ENCODE peak calls at places on chromosome 17, in seven cellular contexts. N is heart right ventricle, S is body of pancreas, G is PC-9, X is A549, L is cardiac fibroblast, U is astrocyte of the spinal cord. P is an unnamed sample.

GRCh38 chr17:82267575-82268379 is 5.7 kb downstream of the CSNK1D start:
- DNase-seq in N (peak; percentile 92), S (peak; percentile 98), G (peak; percentile 87), X (peak; percentile 94), L (peak; percentile 98), U (peak; percentile 95), P (peak; percentile 88)

GRCh38 chr17:75844530-75845057 is 390 bp upstream of the UNC13D start:
- DNase-seq in N (no peak), S (peak; percentile 95), G (peak; percentile 95), X (peak; percentile 75), L (no peak), U (no peak), P (peak; percentile 81)

GRCh38 chr17:57600092-57600491 is 145.0 kb downstream of the CCDC182 start:
- DNase-seq in N (no peak), S (no peak), G (no peak), X (no peak), L (no peak), U (no peak), P (no peak)

GRCh38 chr17:41390411-41390938 is 6.9 kb downstream of the KRT31 start:
- DNase-seq in N (no peak), S (no peak), G (no peak), X (no peak), L (no peak), U (no peak), P (no peak)

GRCh38 chr17:75047398-75048098 is 523 bp downstream of the KCTD2 start:
- DNase-seq in N (peak; percentile 43), S (peak; percentile 27), G (peak; percentile 24), X (no peak), L (no peak), U (no peak), P (no peak)

GRCh38 chr17:6408271-6408670 is 26.6 kb downstream of the AIPL1 start:
- DNase-seq in N (no peak), S (no peak), G (no peak), X (no peak), L (no peak), U (no peak), P (no peak)

GRCh38 chr17:5122586-5123342 is 6.9 kb downstream of the USP6 start:
- DNase-seq in N (no peak), S (peak; percentile 32), G (no peak), X (no peak), L (no peak), U (no peak), P (no peak)

GRCh38 chr17:75231741-75232464 is 26.4 kb downstream of the NUP85 start:
- DNase-seq in N (no peak), S (no peak), G (no peak), X (no peak), L (no peak), U (no peak), P (no peak)

GRCh38 chr17:13306310-13306962 is 288.6 kb upstream of the ELAC2 start:
- DNase-seq in N (peak; percentile 25), S (peak; percentile 50), G (no peak), X (peak; percentile 34), L (peak; percentile 93), U (peak; percentile 84), P (peak; percentile 13)

GRCh38 chr17:72176516-72176851 is 55.7 kb downstream of the SOX9 start:
- DNase-seq in N (no peak), S (no peak), G (no peak), X (no peak), L (no peak), U (no peak), P (no peak)

GRCh38 chr17:78256705-78257559 is 25.5 kb downstream of the TMEM235 start:
- DNase-seq in N (no peak), S (peak; percentile 11), G (no peak), X (no peak), L (no peak), U (no peak), P (no peak)

GRCh38 chr17:82272495-82273326 is 789 bp downstream of the CSNK1D start:
- DNase-seq in N (peak; percentile 59), S (peak; percentile 47), G (peak; percentile 17), X (peak; percentile 59), L (no peak), U (no peak), P (no peak)

GRCh38 chr17:73043686-73044581 is 48.6 kb downstream of the SLC39A11 start:
- DNase-seq in N (no peak), S (no peak), G (no peak), X (no peak), L (peak; percentile 88), U (peak; percentile 72), P (peak; percentile 58)

GRCh38 chr17:82823004-82823403 is 16.8 kb downstream of the ZNF750 start:
- DNase-seq in N (no peak), S (no peak), G (no peak), X (peak; percentile 45), L (no peak), U (no peak), P (no peak)

GRCh38 chr17:75996665-75997590 is 3.7 kb upstream of the CDK3 start:
- DNase-seq in N (peak; percentile 31), S (no peak), G (peak; percentile 65), X (no peak), L (peak; percentile 44), U (peak; percentile 44), P (peak; percentile 96)

GRCh38 chr17:49191407-49191916 is 18.9 kb downstream of the GNGT2 start:
- DNase-seq in N (no peak), S (no peak), G (no peak), X (no peak), L (no peak), U (no peak), P (no peak)

GRCh38 chr17:56440391-56440790 is 153.1 kb upstream of the NOG start:
- DNase-seq in N (no peak), S (no peak), G (no peak), X (no peak), L (peak; percentile 3), U (no peak), P (peak; percentile 32)

GRCh38 chr17:1643999-1644492 is 1.5 kb downstream of the SCARF1 start:
- DNase-seq in N (no peak), S (no peak), G (peak; percentile 23), X (no peak), L (peak; percentile 18), U (no peak), P (no peak)

GRCh38 chr17:6755281-6755680 is 565 bp upstream of the XAF1 start:
- DNase-seq in N (peak; percentile 69), S (no peak), G (no peak), X (no peak), L (peak; percentile 61), U (peak; percentile 18), P (no peak)

GRCh38 chr17:76353004-76353598 is 615 bp downstream of the PRPSAP1 start:
- DNase-seq in N (peak; percentile 18), S (peak; percentile 36), G (peak; percentile 35), X (peak; percentile 76), L (no peak), U (no peak), P (peak; percentile 40)

GRCh38 chr17:51721711-51722110 is 436.8 kb downstream of the CA10 start:
- DNase-seq in N (no peak), S (no peak), G (no peak), X (no peak), L (no peak), U (no peak), P (no peak)

GRCh38 chr17:45813051-45813731 is 29.1 kb downstream of the CRHR1 start:
- DNase-seq in N (no peak), S (no peak), G (no peak), X (no peak), L (no peak), U (no peak), P (peak; percentile 4)

GRCh38 chr17:31573861-31574260 is 182.4 kb downstream of the RAB11FIP4 start:
- DNase-seq in N (no peak), S (peak; percentile 52), G (peak; percentile 77), X (no peak), L (no peak), U (no peak), P (no peak)

GRCh38 chr17:1197781-1198490 is 18.2 kb upstream of the ABR start:
- DNase-seq in N (peak; percentile 81), S (peak; percentile 65), G (no peak), X (no peak), L (no peak), U (peak; percentile 13), P (no peak)

GRCh38 chr17:559699-560378 is 154.8 kb downstream of the VPS53 start:
- DNase-seq in N (peak; percentile 46), S (peak; percentile 14), G (peak; percentile 27), X (no peak), L (peak; percentile 95), U (peak; percentile 85), P (peak; percentile 64)

GRCh38 chr17:50266384-50267073 is 7.7 kb upstream of the TMEM92 start:
- DNase-seq in N (no peak), S (peak; percentile 68), G (peak; percentile 33), X (no peak), L (peak; percentile 89), U (peak; percentile 93), P (peak; percentile 51)

GRCh38 chr17:42255425-42255810 is 20.8 kb downstream of the STAT5B start:
- DNase-seq in N (no peak), S (no peak), G (no peak), X (no peak), L (no peak), U (no peak), P (no peak)

GRCh38 chr17:38604479-38605229 is 1.1 kb downstream of the SRCIN1 start:
- DNase-seq in N (no peak), S (no peak), G (no peak), X (peak; percentile 52), L (no peak), U (no peak), P (no peak)
- TF ChIP-seq CTCF in N (no peak), S (no peak), G (no peak), X (peak; percentile 40), L (no peak), U (no peak), P (no peak)

DNA sequence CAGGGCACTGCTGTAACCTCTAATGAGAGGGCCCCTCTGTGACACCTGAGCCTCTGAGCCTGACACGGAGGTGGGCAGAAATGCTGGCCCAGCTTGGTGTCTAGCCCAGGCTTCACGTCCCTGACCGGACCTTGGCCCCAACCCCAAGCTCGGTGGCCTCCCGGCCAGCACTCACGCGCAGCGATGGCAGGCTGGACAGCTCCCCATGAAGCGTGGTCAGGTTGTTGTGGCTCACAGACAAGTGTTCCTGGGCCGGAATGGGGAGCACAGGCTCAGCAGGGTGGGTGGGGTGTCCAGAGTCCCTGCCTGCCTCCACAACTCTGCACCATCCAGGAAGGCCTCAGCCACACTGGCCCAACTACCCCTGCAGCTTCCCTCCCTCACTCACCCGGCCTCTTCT is 2.2 kb downstream of the FLII start:
- DNase-seq in N (no peak), S (no peak), G (no peak), X (no peak), L (no peak), U (no peak), P (no peak)
- H3K4me3 ChIP-seq in N (peak overlapping the region; percentile 95), S (no peak overlapping the region), G (peak overlapping the region; percentile 77), X (no peak overlapping the region), L (no peak overlapping the region), U (no peak overlapping the region), P (no peak overlapping the region)

GRCh38 chr17:60601443-60602384 is 1.7 kb downstream of the PPM1D start:
- DNase-seq in N (peak; percentile 65), S (peak; percentile 69), G (peak; percentile 64), X (peak; percentile 54), L (peak; percentile 89), U (peak; percentile 87), P (peak; percentile 81)
- TF ChIP-seq CTCF in N (no peak), S (no peak), G (peak; percentile 20), X (peak; percentile 9), L (no peak), U (no peak), P (no peak)

DNA sequence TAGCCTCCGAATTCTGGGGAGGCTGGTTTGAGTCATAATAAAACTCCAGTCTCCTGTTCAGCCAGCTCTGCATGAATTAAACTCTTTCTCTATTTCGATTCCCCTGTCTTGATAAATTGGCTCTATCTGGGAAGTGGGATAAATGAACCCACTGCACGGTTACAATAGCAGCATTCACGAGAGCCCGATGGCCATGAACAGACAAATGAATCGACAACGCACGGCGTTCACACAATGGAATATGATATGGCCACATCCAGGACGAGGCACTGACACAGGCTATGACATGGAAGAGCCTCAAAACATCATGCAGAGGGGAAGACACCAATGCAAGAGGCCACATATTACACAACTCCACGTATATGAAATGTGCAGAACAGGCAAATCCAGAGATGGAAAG is 5.6 kb upstream of the CARD14 start:
- DNase-seq in N (no peak), S (no peak), G (no peak), X (no peak), L (no peak), U (no peak), P (no peak)
- H3K4me3 ChIP-seq in N (no peak overlapping the region), S (no peak overlapping the region), G (no peak overlapping the region), X (no peak overlapping the region), L (no peak overlapping the region), U (no peak overlapping the region), P (no peak overlapping the region)

P was measured in epithelial cell of esophagus.